ENCODE peak calls at places on chromosomes 11 and 22, in six cellular contexts. R is MV-4-11; A is B cell; B is activated gamma-delta T cell treated with anti-CD3 and anti-CD28 coated beads, Interleukin-2, amount 50 U/mL, for 16 hours; T is PC-3; Y is SW 1271. G is an unnamed sample.

GRCh38 chr11:131465056-131465455 is 94.6 kb downstream of the NTM start:
- DNase-seq in Y (no peak), T (no peak), A (no peak), R (no peak), B (no peak), G (no peak)

GRCh38 chr11:69449320-69450063 is 32.0 kb upstream of the LINC01488 start:
- DNase-seq in A (no peak), R (peak), Y (no peak), B (no peak), T (no peak), G (no peak)

GRCh38 chr11:14645247-14645912 is 1.8 kb downstream of the PDE3B start:
- DNase-seq in A (peak), Y (no peak), T (no peak), B (no peak), R (peak), G (no peak)

GRCh38 chr22:48161354-48161753 is 1398.9 kb downstream of the TBC1D22A start:
- DNase-seq in R (no peak), B (no peak), A (no peak), T (no peak), Y (no peak), G (no peak)

GRCh38 chr11:3357994-3358676 is 20.8 kb downstream of the ZNF195 start:
- DNase-seq in T (no peak), Y (no peak), A (no peak), R (no peak), B (no peak), G (no peak)

GRCh38 chr11:11155962-11156815 is 196.9 kb downstream of the CSNK2A3 start:
- DNase-seq in T (peak), R (no peak), A (peak), B (no peak), Y (no peak), G (no peak)

GRCh38 chr11:34837246-34837856 is 78.8 kb downstream of the APIP start:
- DNase-seq in Y (no peak), A (no peak), R (no peak), T (peak), B (no peak), G (no peak)

GRCh38 chr11:86183694-86184093 is 60.9 kb upstream of the EED start:
- DNase-seq in B (no peak), Y (no peak), A (no peak), T (no peak), R (no peak), G (no peak)

GRCh38 chr11:58675344-58676155 is 53.1 kb downstream of the CNTF start:
- DNase-seq in Y (no peak), A (peak), B (peak), T (peak), R (peak), G (peak)

GRCh38 chr22:19903031-19903430 is 38.5 kb upstream of the COMT start:
- DNase-seq in B (no peak), T (no peak), A (no peak), R (no peak), Y (no peak), G (no peak)

GRCh38 chr11:12263141-12263693 is 114.2 kb upstream of the PARVA start:
- DNase-seq in R (no peak), B (no peak), T (peak), A (no peak), Y (no peak), G (no peak)

GRCh38 chr22:26893034-26893710 is 235.8 kb downstream of the MIAT start:
- DNase-seq in A (no peak), Y (no peak), R (no peak), T (no peak), B (no peak), G (peak)

GRCh38 chr22:24953294-24954113 is 988 bp downstream of the KIAA1671 start:
- DNase-seq in B (no peak), A (peak), Y (no peak), R (no peak), T (no peak), G (no peak)

GRCh38 chr11:130798280-130798679 is 118.0 kb downstream of the SNX19 start:
- DNase-seq in T (peak), R (peak), A (no peak), B (no peak), Y (no peak), G (no peak)

GRCh38 chr11:3157381-3158130 is 7.6 kb downstream of the OSBPL5 start:
- DNase-seq in T (peak), R (peak), B (no peak), Y (no peak), A (no peak), G (no peak)

GRCh38 chr11:9210922-9211320 is 54.2 kb downstream of the DENND5A start:
- DNase-seq in T (peak), Y (no peak), R (no peak), B (no peak), A (no peak), G (no peak)

GRCh38 chr11:79600747-79601146 is 159.9 kb upstream of the TENM4 start:
- DNase-seq in T (no peak), B (no peak), R (no peak), Y (no peak), A (no peak), G (no peak)

GRCh38 chr11:75508051-75508561 is 17.6 kb downstream of the GDPD5 start:
- DNase-seq in R (peak), T (no peak), Y (no peak), B (peak), A (peak), G (no peak)

GRCh38 chr11:92130432-92130831 is 94.2 kb upstream of the FAT3 start:
- DNase-seq in T (peak), Y (no peak), R (no peak), A (no peak), B (no peak), G (no peak)

GRCh38 chr22:29117799-29118477 is 45.1 kb downstream of the KREMEN1 start:
- DNase-seq in A (no peak), Y (no peak), B (no peak), T (no peak), R (peak), G (no peak)

GRCh38 chr11:63920126-63920869 is 3.3 kb upstream of the RCOR2 start:
- DNase-seq in R (no peak), T (no peak), B (no peak), A (no peak), Y (no peak), G (no peak)

G was measured in NCI-H1092.